ENCODE peak calls at places on chromosome 12, in eight cellular contexts. I is adrenal gland, X is A549, N is cardiac muscle cell, U is left ventricle myocardium inferior, O is heart left ventricle, Z is mucosa of descending colon, W is neural progenitor cell. C is an unnamed sample. For H3K4me1, the result is how much of the 10 kb centered on the place peaks cover.

GRCh38 chr12:122862872-122863701 is 27.8 kb downstream of the HIP1R start:
- DNase-seq in I (peak), X (no peak), N (no peak), U (no peak), O (peak), Z (peak), W (no peak), C (peak)

GRCh38 chr12:52684431-52684830 is 4.2 kb upstream of the KRT1 start:
- DNase-seq in I (no peak), X (no peak), N (no peak), U (no peak), O (no peak), Z (no peak), W (no peak), C (no peak)

GRCh38 chr12:40632171-40632570 is 60.1 kb upstream of the CNTN1 start:
- DNase-seq in I (no peak), X (no peak), N (no peak), U (no peak), O (no peak), Z (no peak), W (no peak), C (no peak)

GRCh38 chr12:130835011-130835410 is 4.0 kb downstream of the STX2 start:
- DNase-seq in I (no peak), X (no peak), N (no peak), U (no peak), O (no peak), Z (no peak), W (no peak), C (no peak)

GRCh38 chr12:85076688-85077430 is 40.7 kb downstream of the LRRIQ1 start:
- DNase-seq in I (no peak), X (peak), N (peak), U (no peak), O (no peak), Z (no peak), W (peak), C (no peak)

GRCh38 chr12:132596016-132596415 is 14.4 kb downstream of the LRCOL1 start:
- DNase-seq in I (peak), X (no peak), N (peak), U (no peak), O (peak), Z (no peak), W (no peak), C (no peak)

GRCh38 chr12:113185180-113186032 is at the start of the genes DDX54 and RITA1:
- DNase-seq in I (peak), X (peak), N (peak), U (peak), O (peak), Z (peak), W (peak), C (peak)

GRCh38 chr12:121958521-121959240 is 40.3 kb downstream of the CFAP251 start:
- DNase-seq in I (no peak), X (no peak), N (peak), U (no peak), O (no peak), Z (no peak), W (peak), C (no peak)

GRCh38 chr12:110903511-110903910 is 16.9 kb downstream of the MYL2 start:
- DNase-seq in I (no peak), X (no peak), N (no peak), U (no peak), O (no peak), Z (no peak), W (no peak), C (no peak)

GRCh38 chr12:53688134-53688533 is 12.3 kb upstream of the ATP5MC2 start:
- DNase-seq in I (no peak), X (no peak), N (no peak), U (no peak), O (no peak), Z (no peak), W (no peak), C (no peak)

GRCh38 chr12:69720748-69721147 is 17.9 kb upstream of the RAB3IP start:
- DNase-seq in I (no peak), X (no peak), N (no peak), U (no peak), O (no peak), Z (peak), W (no peak), C (no peak)

GRCh38 chr12:69196302-69197288 is 42.8 kb upstream of the CPSF6 start:
- DNase-seq in I (peak), X (no peak), N (no peak), U (no peak), O (no peak), Z (peak), W (no peak), C (peak)

GRCh38 chr12:114189266-114189665 is 216.7 kb downstream of the TBX5 start:
- DNase-seq in I (no peak), X (no peak), N (no peak), U (no peak), O (no peak), Z (no peak), W (no peak), C (no peak)

GRCh38 chr12:4441355-4442330 is 4.0 kb downstream of the FGF6 start:
- DNase-seq in I (no peak), X (no peak), N (no peak), U (no peak), O (no peak), Z (no peak), W (peak), C (no peak)

GRCh38 chr12:85985996-85986395 is 111.9 kb downstream of the NTS start:
- DNase-seq in I (no peak), X (no peak), N (no peak), U (no peak), O (no peak), Z (no peak), W (no peak), C (no peak)

GRCh38 chr12:102992720-102993119 is 35.2 kb downstream of the ASCL1 start:
- DNase-seq in I (no peak), X (no peak), N (no peak), U (no peak), O (no peak), Z (no peak), W (no peak), C (no peak)

GRCh38 chr12:50188875-50189575 is 21.9 kb upstream of the CERS5 start:
- DNase-seq in I (peak), X (no peak), N (no peak), U (no peak), O (no peak), Z (peak), W (no peak), C (peak)

GRCh38 chr12:105470102-105470501 is 139.6 kb downstream of the C12orf75 start:
- DNase-seq in I (no peak), X (no peak), N (no peak), U (no peak), O (no peak), Z (no peak), W (no peak), C (no peak)

GRCh38 chr12:121797937-121798801 is 4.7 kb upstream of the RHOF start:
- DNase-seq in I (peak), X (no peak), N (peak), U (peak), O (peak), Z (peak), W (peak), C (peak)

GRCh38 chr12:92927055-92927435 is 2.0 kb downstream of the EEA1 start:
- DNase-seq in I (peak), X (no peak), N (peak), U (no peak), O (no peak), Z (no peak), W (peak), C (no peak)

GRCh38 chr12:124782132-124782531 is 81.5 kb downstream of the SCARB1 start:
- DNase-seq in I (peak), X (no peak), N (no peak), U (no peak), O (no peak), Z (no peak), W (no peak), C (no peak)

GRCh38 chr12:117027251-117028086 is 71.7 kb downstream of the TESC start:
- DNase-seq in I (no peak), X (no peak), N (no peak), U (no peak), O (no peak), Z (no peak), W (no peak), C (no peak)

GRCh38 chr12:89461190-89461589 is 63.4 kb downstream of the GALNT4 start:
- DNase-seq in I (peak), X (no peak), N (peak), U (no peak), O (no peak), Z (no peak), W (peak), C (no peak)

GRCh38 chr12:6532927-6533652 is 1.2 kb upstream of the GAPDH start:
- DNase-seq in I (peak), X (peak), N (peak), U (peak), O (peak), Z (peak), W (peak), C (peak)

GRCh38 chr12:6742833-6743232 is 10.1 kb downstream of the MLF2 start:
- DNase-seq in I (no peak), X (no peak), N (no peak), U (no peak), O (no peak), Z (no peak), W (no peak), C (no peak)

GRCh38 chr12:25248137-25248536 is 2.6 kb downstream of the KRAS start:
- DNase-seq in I (no peak), X (no peak), N (no peak), U (no peak), O (no peak), Z (no peak), W (peak), C (no peak)

GRCh38 chr12:106342397-106343212 is 14.9 kb upstream of the POLR3B start:
- DNase-seq in I (peak), X (peak), N (peak), U (peak), O (peak), Z (peak), W (no peak), C (peak)

GRCh38 chr12:124142395-124143005 is 152.4 kb upstream of the RFLNA start:
- DNase-seq in I (no peak), X (no peak), N (no peak), U (no peak), O (no peak), Z (no peak), W (no peak), C (no peak)

GRCh38 chr12:70920891-70921290 is 353 bp upstream of the PTPRR start:
- DNase-seq in I (no peak), X (no peak), N (no peak), U (no peak), O (no peak), Z (no peak), W (peak), C (no peak)

GRCh38 chr12:22046090-22046967 is at the start of gene CMAS:
- DNase-seq in I (peak), X (peak), N (peak), U (peak), O (peak), Z (peak), W (peak), C (peak)

GRCh38 chr12:41368006-41368405 is 179.9 kb downstream of the PDZRN4 start:
- DNase-seq in I (no peak), X (no peak), N (peak), U (no peak), O (no peak), Z (no peak), W (peak), C (no peak)

GRCh38 chr12:29799591-29799990 is 15.8 kb upstream of the TMTC1 start:
- DNase-seq in I (no peak), X (no peak), N (no peak), U (no peak), O (no peak), Z (no peak), W (no peak), C (no peak)

GRCh38 chr12:19273482-19274330 is 144.2 kb downstream of the PLEKHA5 start:
- DNase-seq in I (peak), X (peak), N (peak), U (peak), O (peak), Z (peak), W (no peak), C (peak)

GRCh38 chr12:18799561-18799960 is 61.6 kb downstream of the CAPZA3 start:
- DNase-seq in I (no peak), X (no peak), N (peak), U (no peak), O (no peak), Z (no peak), W (no peak), C (no peak)

GRCh38 chr12:67364228-67364627 is 95.1 kb downstream of the CAND1 start:
- DNase-seq in I (no peak), X (no peak), N (peak), U (no peak), O (no peak), Z (no peak), W (no peak), C (no peak)

GRCh38 chr12:124684971-124685688 is 117.7 kb upstream of the NCOR2 start:
- DNase-seq in I (peak), X (peak), N (peak), U (no peak), O (no peak), Z (no peak), W (no peak), C (no peak)

GRCh38 chr12:126385785-126386184 is 1320.5 kb downstream of the AACS start:
- DNase-seq in I (no peak), X (no peak), N (peak), U (no peak), O (no peak), Z (no peak), W (no peak), C (no peak)
- TF ChIP-seq CTCF in I (no peak), X (no peak), N (no peak), U (no peak), O (no peak), Z (no peak), W (no peak), C (no peak)

GRCh38 chr12:109114644-109115043 is 1.7 kb upstream of the ACACB start:
- DNase-seq in I (no peak), X (no peak), N (no peak), U (no peak), O (no peak), Z (no peak), W (no peak), C (no peak)
- H3K4me1 ChIP-seq in I (half or more), X (under half), N (half or more), U (half or more), O (half or more), Z (under half), W (under half), C (under half)

GRCh38 chr12:48979602-48980388 is 1.7 kb downstream of the WNT1 start:
- DNase-seq in I (no peak), X (no peak), N (no peak), U (no peak), O (peak), Z (no peak), W (peak), C (no peak)
- H3K4me3 ChIP-seq in I (peak), X (no peak), N (peak), U (peak), O (peak), Z (no peak), W (peak), C (peak)

DNA sequence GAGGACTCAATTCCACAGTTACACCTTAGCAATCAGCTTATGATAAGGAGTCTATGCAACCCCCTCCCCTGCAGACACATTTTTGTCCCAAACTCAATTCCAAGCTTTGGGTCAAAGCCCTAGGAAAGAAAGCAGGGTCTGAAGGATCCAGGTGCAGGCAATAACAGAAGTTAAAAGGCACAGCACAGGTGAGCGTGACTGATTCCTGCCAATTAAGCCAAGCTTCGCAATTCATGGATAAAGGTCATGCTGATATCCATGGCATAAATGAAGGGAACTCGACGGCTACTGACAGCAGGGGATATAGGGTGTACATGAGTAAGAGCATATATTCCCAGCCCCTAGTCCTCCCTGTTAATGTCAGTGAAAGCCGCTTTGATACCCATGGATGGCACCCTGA is 39.3 kb downstream of the C12orf56 start:
- DNase-seq in I (no peak), X (no peak), N (no peak), U (no peak), O (no peak), Z (no peak), W (no peak), C (no peak)
- TF ChIP-seq CTCF in I (no peak), X (no peak), N (no peak), U (no peak), O (no peak), Z (no peak), W (no peak), C (no peak)

DNA sequence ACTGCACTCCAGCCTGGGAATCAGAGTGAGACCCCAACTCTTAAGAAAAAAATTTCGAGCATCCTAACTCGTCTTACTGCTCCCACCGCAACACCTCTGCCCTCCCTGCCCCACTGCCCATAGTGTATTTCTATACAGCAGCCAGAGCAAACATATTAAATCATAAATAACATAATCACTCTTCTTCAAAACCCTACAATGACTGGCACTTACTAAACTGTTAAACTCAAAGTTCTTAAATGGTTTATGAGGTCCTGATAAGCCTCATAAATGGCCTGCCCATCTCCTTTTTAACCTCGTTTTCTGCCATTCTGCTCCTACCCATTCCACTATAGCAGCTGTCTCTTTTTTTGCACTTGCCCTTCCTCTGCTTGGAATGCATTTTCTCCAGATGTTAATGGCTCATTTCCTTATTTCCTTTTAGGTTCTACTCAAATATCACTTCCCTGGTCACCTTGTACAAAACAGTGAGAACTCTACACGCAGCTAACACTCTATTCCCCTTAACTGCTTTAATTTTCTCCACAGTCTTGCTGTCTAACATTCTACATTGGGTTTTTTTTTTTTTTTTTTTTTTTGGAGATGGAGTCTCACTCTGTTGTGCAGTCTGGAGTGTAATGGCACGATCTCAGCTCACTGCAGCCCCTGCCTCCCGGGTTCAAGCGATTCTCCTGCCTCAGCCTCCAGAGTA is 45.2 kb downstream of the CDK17 start:
- DNase-seq in I (no peak), X (no peak), N (no peak), U (no peak), O (no peak), Z (no peak), W (no peak), C (no peak)
- H3K4me1 ChIP-seq in I (under half), X (under half), N (under half), U (half or more), O (under half), Z (under half), W (under half), C (under half)

DNA sequence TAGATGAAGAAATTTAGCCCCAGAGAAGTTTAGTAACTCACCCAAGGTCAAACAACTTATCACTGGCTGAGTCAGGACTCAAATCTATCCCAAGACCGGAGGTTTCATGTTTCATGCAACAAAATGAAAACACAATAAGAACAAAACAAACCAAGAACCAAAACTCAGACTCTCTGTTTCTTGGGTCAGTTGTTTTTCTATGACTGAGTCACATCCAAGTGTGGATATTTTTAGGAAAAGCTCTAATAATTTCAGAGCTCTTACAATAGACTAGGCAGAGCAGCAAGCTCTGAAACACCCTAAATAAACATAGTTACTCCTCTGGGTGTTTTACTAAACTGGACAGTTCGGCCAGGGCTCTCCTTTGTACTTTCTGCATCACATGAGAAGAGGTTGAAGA is 87.6 kb upstream of the PRB2 start:
- DNase-seq in I (peak), X (no peak), N (no peak), U (no peak), O (no peak), Z (no peak), W (no peak), C (no peak)
- H3K4me3 ChIP-seq in I (peak), X (no peak), N (no peak), U (no peak), O (no peak), Z (no peak), W (no peak), C (no peak)

DNA sequence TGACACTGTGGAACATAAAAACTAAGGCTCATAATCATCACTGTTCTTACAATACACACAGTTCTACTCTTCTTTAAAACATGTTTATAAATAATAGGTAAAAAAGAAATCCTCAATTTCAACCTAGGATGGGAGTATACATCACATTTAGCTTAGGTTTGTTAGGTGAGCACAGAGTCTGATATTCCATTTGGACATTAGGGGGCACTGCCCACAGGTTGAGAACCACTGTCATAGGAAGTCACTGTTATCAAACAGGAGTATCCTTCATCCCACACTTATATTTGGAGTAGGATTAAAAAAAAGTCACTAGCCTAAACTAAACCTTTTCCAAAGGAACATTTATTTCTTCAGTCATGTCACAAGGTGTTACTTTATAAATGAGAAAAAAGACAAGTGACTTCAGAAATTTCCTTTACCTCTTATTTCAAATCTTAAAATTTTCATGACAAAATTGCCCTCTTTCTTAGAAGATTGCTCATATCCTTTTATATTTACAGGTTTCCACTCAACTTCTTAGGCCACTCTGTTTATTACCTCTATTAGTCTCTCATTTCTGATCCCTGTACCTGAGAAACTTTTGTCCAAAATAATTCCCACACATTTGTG is 240.6 kb downstream of the CPNE8 start:
- DNase-seq in I (peak), X (no peak), N (peak), U (no peak), O (no peak), Z (peak), W (peak), C (peak)
- TF ChIP-seq CTCF in I (peak), X (peak), N (peak), U (peak), O (peak), Z (peak), W (peak), C (peak)

GRCh38 chr12:32448581-32448980 is 49.2 kb downstream of the FGD4 start:
- DNase-seq in I (no peak), X (no peak), N (peak), U (no peak), O (no peak), Z (no peak), W (no peak), C (no peak)

GRCh38 chr12:32454075-32454474 is 54.7 kb downstream of the FGD4 start:
- DNase-seq in I (no peak), X (peak), N (peak), U (no peak), O (no peak), Z (no peak), W (peak), C (no peak)

GRCh38 chr12:32451816-32452215 is 52.5 kb downstream of the FGD4 start:
- DNase-seq in I (no peak), X (no peak), N (no peak), U (no peak), O (no peak), Z (no peak), W (no peak), C (no peak)

GRCh38 chr12:32450768-32451167 is 51.4 kb downstream of the FGD4 start:
- DNase-seq in I (no peak), X (no peak), N (no peak), U (no peak), O (no peak), Z (peak), W (no peak), C (peak)

GRCh38 chr12:32450363-32450762 is 51.0 kb downstream of the FGD4 start:
- DNase-seq in I (no peak), X (no peak), N (no peak), U (no peak), O (no peak), Z (no peak), W (no peak), C (no peak)
- H3K4me1 ChIP-seq in I (under half), X (half or more), N (under half), U (half or more), O (under half), Z (under half), W (under half), C (under half)

C was measured in colonic mucosa.